ENCODE peak calls at places on chromosomes 16 and 17, in seven cellular contexts. X, R, H, W, I, Z and G are unnamed samples.

GRCh38 chr16:70577256-70577698 is 53.7 kb downstream of the SF3B3 start:
- DNase-seq in Z (no peak), H (peak; percentile 70), R (peak; percentile 45), I (no peak), X (peak; percentile 58), W (no peak), G (no peak)

GRCh38 chr17:82287849-82288601 is 14.5 kb upstream of the CSNK1D start:
- DNase-seq in H (peak; percentile 74), X (no peak), I (no peak), R (peak; percentile 95), Z (no peak), W (no peak), G (no peak)

GRCh38 chr16:87278191-87279093 is 38.8 kb downstream of the C16orf95 start:
- DNase-seq in H (peak; percentile 77), I (peak; percentile 94), X (peak; percentile 90), Z (peak; percentile 64), W (peak; percentile 65), R (peak; percentile 70), G (peak; percentile 85)

GRCh38 chr17:5282639-5283217 is 644 bp downstream of the RABEP1 start:
- DNase-seq in H (no peak), I (no peak), Z (no peak), R (peak; percentile 45), W (no peak), X (no peak), G (peak; percentile 39)

GRCh38 chr16:27571433-27572306 is 21.7 kb downstream of the KATNIP start:
- DNase-seq in H (no peak), X (no peak), Z (no peak), I (no peak), R (no peak), W (no peak), G (peak; percentile 39)

GRCh38 chr17:77356690-77357201 is 216.0 kb downstream of the SEC14L1 start:
- DNase-seq in R (no peak), I (no peak), H (no peak), Z (peak; percentile 54), W (no peak), X (no peak), G (no peak)

GRCh38 chr16:75052481-75053211 is 53.8 kb downstream of the ZNRF1 start:
- DNase-seq in I (peak; percentile 51), H (no peak), Z (no peak), R (no peak), X (no peak), W (no peak), G (peak; percentile 72)

GRCh38 chr16:85056211-85056748 is 28.7 kb downstream of the KIAA0513 start:
- DNase-seq in H (peak; percentile 36), W (no peak), I (peak; percentile 57), R (peak; percentile 65), Z (no peak), X (no peak), G (peak; percentile 63)

GRCh38 chr16:1494129-1494640 is 1.0 kb downstream of the TELO2 start:
- DNase-seq in W (no peak), X (no peak), Z (peak; percentile 59), R (peak; percentile 80), H (peak; percentile 69), I (peak; percentile 54), G (peak; percentile 63)

GRCh38 chr17:76796081-76796480 is 58.2 kb downstream of the MFSD11 start:
- DNase-seq in I (no peak), W (no peak), R (no peak), X (no peak), Z (no peak), H (no peak), G (no peak)

GRCh38 chr16:54647731-54648221 is 282.9 kb upstream of the IRX5 start:
- DNase-seq in R (no peak), Z (no peak), H (no peak), I (no peak), W (no peak), X (no peak), G (no peak)

GRCh38 chr16:84699147-84699711 is 571 bp upstream of the USP10 start:
- DNase-seq in H (no peak), R (no peak), I (no peak), W (no peak), X (no peak), Z (no peak), G (no peak)

GRCh38 chr16:66824006-66824405 is 6.8 kb downstream of the NAE1 start:
- DNase-seq in R (no peak), W (no peak), I (no peak), Z (no peak), H (peak; percentile 16), X (no peak), G (no peak)

GRCh38 chr16:77689971-77690370 is 32.3 kb upstream of the NUDT7 start:
- DNase-seq in Z (no peak), W (no peak), X (no peak), H (no peak), I (no peak), R (no peak), G (no peak)

GRCh38 chr16:65600629-65601028 is 478.8 kb upstream of the CDH11 start:
- DNase-seq in I (no peak), H (peak; percentile 29), R (no peak), X (no peak), W (no peak), Z (no peak), G (no peak)

GRCh38 chr17:75313941-75314550 is 24.8 kb upstream of the SLC25A19 start:
- DNase-seq in I (no peak), X (no peak), W (no peak), R (peak; percentile 10), H (peak; percentile 20), Z (peak; percentile 69), G (no peak)

GRCh38 chr17:60864674-60865080 is 187.0 kb downstream of the BCAS3 start:
- DNase-seq in Z (no peak), X (no peak), I (no peak), R (no peak), H (no peak), W (no peak), G (no peak)

GRCh38 chr17:54544239-54544638 is 356.4 kb upstream of the TOM1L1 start:
- DNase-seq in H (no peak), X (no peak), W (no peak), I (peak; percentile 87), R (no peak), Z (no peak), G (peak; percentile 78)

GRCh38 chr16:2904100-2904921 is 7.4 kb upstream of the FLYWCH1 start:
- DNase-seq in I (peak; percentile 91), R (peak; percentile 89), Z (peak; percentile 90), W (peak; percentile 86), H (peak; percentile 77), X (peak; percentile 90), G (peak; percentile 88)

GRCh38 chr16:50743575-50744225 is 1.8 kb downstream of the CYLD start:
- DNase-seq in I (no peak), X (no peak), Z (no peak), W (no peak), R (no peak), H (no peak), G (no peak)

GRCh38 chr17:77724876-77725615 is 233.5 kb upstream of the TNRC6C start:
- DNase-seq in Z (no peak), H (no peak), W (no peak), R (no peak), X (peak; percentile 32), I (peak; percentile 35), G (no peak)

GRCh38 chr17:81064746-81065475 is 30.0 kb downstream of the BAIAP2 start:
- DNase-seq in I (no peak), X (no peak), R (no peak), W (no peak), Z (no peak), H (peak; percentile 52), G (peak; percentile 34)

GRCh38 chr17:81342062-81342699 is 47.1 kb upstream of the SLC38A10 start:
- DNase-seq in X (no peak), R (peak; percentile 47), W (no peak), Z (no peak), H (no peak), I (no peak), G (no peak)

GRCh38 chr16:261031-261691 is 14.6 kb downstream of the RGS11 start:
- DNase-seq in X (no peak), H (no peak), R (no peak), Z (no peak), W (no peak), I (no peak), G (no peak)

GRCh38 chr16:46817961-46818360 is 13.0 kb downstream of the C16orf87 start:
- DNase-seq in Z (no peak), I (no peak), W (no peak), H (peak; percentile 52), R (peak; percentile 45), X (no peak), G (no peak)

GRCh38 chr16:17224859-17225258 is 245.9 kb downstream of the XYLT1 start:
- DNase-seq in Z (no peak), I (no peak), W (no peak), X (no peak), H (peak; percentile 82), R (no peak), G (no peak)

GRCh38 chr17:559699-560378 is 154.8 kb downstream of the VPS53 start:
- DNase-seq in I (no peak), X (no peak), Z (peak; percentile 64), R (peak; percentile 96), H (peak; percentile 89), W (no peak), G (no peak)

GRCh38 chr17:77778636-77779524 is 179.6 kb upstream of the TNRC6C start:
- DNase-seq in W (no peak), I (no peak), Z (no peak), X (no peak), R (no peak), H (no peak), G (no peak)

GRCh38 chr17:6755281-6755680 is 565 bp upstream of the XAF1 start:
- DNase-seq in X (no peak), Z (no peak), H (no peak), I (no peak), W (no peak), R (peak; percentile 19), G (no peak)

GRCh38 chr16:56192971-56193936 is 2.0 kb downstream of the GNAO1 start:
- DNase-seq in I (no peak), X (no peak), H (no peak), Z (no peak), R (no peak), W (no peak), G (peak; percentile 51)
- H3K27me3 ChIP-seq in I (peaks cover 2% of the 10 kb centered on the region), X (no peaks in the 10 kb centered on the region), H (peaks cover 63% of the 10 kb centered on the region), Z (peaks cover 35% of the 10 kb centered on the region), R (peaks cover 85% of the 10 kb centered on the region), W (peaks cover 12% of the 10 kb centered on the region), G (peaks cover 27% of the 10 kb centered on the region)

GRCh38 chr17:64630309-64631223 is 31.5 kb downstream of the SMURF2 start:
- DNase-seq in H (no peak), X (no peak), R (no peak), Z (no peak), I (no peak), W (no peak), G (no peak)
- H2AK5ac ChIP-seq in H (no peak overlapping the region), X (no peak overlapping the region), R (no peak overlapping the region), Z (no peak overlapping the region), I (no peak overlapping the region), W (no peak overlapping the region), G (no peak overlapping the region)

GRCh38 chr17:58528443-58528842 is 14.0 kb upstream of the MTMR4 start:
- DNase-seq in H (no peak), X (no peak), W (no peak), R (peak; percentile 37), Z (no peak), I (no peak), G (no peak)
- H3K27me3 ChIP-seq in H (peaks cover 3% of the 10 kb centered on the region), X (no peaks in the 10 kb centered on the region), W (no peaks in the 10 kb centered on the region), R (peaks cover 40% of the 10 kb centered on the region), Z (peaks cover 16% of the 10 kb centered on the region), I (no peaks in the 10 kb centered on the region), G (no peaks in the 10 kb centered on the region)

GRCh38 chr16:13492046-13492445 is 427.9 kb upstream of the ERCC4 start:
- DNase-seq in R (no peak), H (no peak), W (no peak), Z (no peak), X (no peak), I (no peak), G (no peak)
- H2AK5ac ChIP-seq in R (no peak overlapping the region), H (no peak overlapping the region), W (no peak overlapping the region), Z (no peak overlapping the region), X (no peak overlapping the region), I (no peak overlapping the region), G (no peak overlapping the region)